ENCODE peak calls at places on chromosome 5, in four cellular contexts. U, L, Q and J are unnamed samples.

GRCh38 chr5:56487528-56488115 is 254.5 kb upstream of the ANKRD55 start:
- DNase-seq in U (no peak), L (no peak), Q (no peak), J (no peak)

GRCh38 chr5:158899201-158899600 is 200.5 kb downstream of the EBF1 start:
- DNase-seq in U (no peak), L (no peak), Q (no peak), J (no peak)

GRCh38 chr5:79829260-79829659 is 139.6 kb downstream of the CMYA5 start:
- DNase-seq in U (no peak), L (no peak), Q (no peak), J (no peak)

GRCh38 chr5:78560456-78560855 is 88.1 kb downstream of the LHFPL2 start:
- DNase-seq in U (no peak), L (no peak), Q (no peak), J (no peak)

GRCh38 chr5:16740046-16740445 is 123.2 kb upstream of the RETREG1 start:
- DNase-seq in U (no peak), L (no peak), Q (no peak), J (no peak)

GRCh38 chr5:173410459-173411233 is 82.4 kb upstream of the STC2 start:
- DNase-seq in U (no peak), L (no peak), Q (no peak), J (no peak)

GRCh38 chr5:15566306-15566705 is 66.3 kb downstream of the FBXL7 start:
- DNase-seq in U (no peak), L (no peak), Q (no peak), J (no peak)

GRCh38 chr5:159947708-159948358 is 31.6 kb downstream of the ADRA1B start:
- DNase-seq in U (no peak), L (peak), Q (no peak), J (no peak)

GRCh38 chr5:133249593-133249992 is 197.8 kb downstream of the HSPA4 start:
- DNase-seq in U (no peak), L (no peak), Q (no peak), J (no peak)

GRCh38 chr5:17186271-17186670 is 31.2 kb upstream of the BASP1 start:
- DNase-seq in U (no peak), L (no peak), Q (no peak), J (no peak)

GRCh38 chr5:157972579-157972978 is 113.6 kb upstream of the CLINT1 start:
- DNase-seq in U (no peak), L (no peak), Q (no peak), J (no peak)

GRCh38 chr5:172854451-172854871 is 20.4 kb downstream of the ERGIC1 start:
- DNase-seq in U (peak), L (peak), Q (no peak), J (no peak)

GRCh38 chr5:137778772-137779564 is 24.8 kb upstream of the HNRNPA0 start:
- DNase-seq in U (no peak), L (peak), Q (no peak), J (peak)

GRCh38 chr5:112348387-112348786 is 70.7 kb downstream of the EPB41L4A start:
- DNase-seq in U (no peak), L (no peak), Q (no peak), J (no peak)

GRCh38 chr5:40957048-40957447 is 47.8 kb downstream of the C7 start:
- DNase-seq in U (no peak), L (no peak), Q (no peak), J (no peak)

GRCh38 chr5:40958811-40959210 is 49.5 kb downstream of the C7 start:
- DNase-seq in U (no peak), L (no peak), Q (no peak), J (no peak)

GRCh38 chr5:40960027-40960426 is 50.7 kb downstream of the C7 start:
- DNase-seq in U (no peak), L (peak), Q (no peak), J (no peak)

GRCh38 chr5:40962207-40962955 is 53.1 kb downstream of the C7 start:
- DNase-seq in U (no peak), L (no peak), Q (no peak), J (no peak)
- TF ChIP-seq CTCF in U (no peak), L (no peak), Q (peak), J (no peak)

GRCh38 chr5:176901260-176902101 is 2.3 kb upstream of the HK3 start:
- DNase-seq in U (no peak), L (no peak), Q (no peak), J (peak)
- TF ChIP-seq CTCF in U (no peak), L (no peak), Q (no peak), J (no peak)

DNA sequence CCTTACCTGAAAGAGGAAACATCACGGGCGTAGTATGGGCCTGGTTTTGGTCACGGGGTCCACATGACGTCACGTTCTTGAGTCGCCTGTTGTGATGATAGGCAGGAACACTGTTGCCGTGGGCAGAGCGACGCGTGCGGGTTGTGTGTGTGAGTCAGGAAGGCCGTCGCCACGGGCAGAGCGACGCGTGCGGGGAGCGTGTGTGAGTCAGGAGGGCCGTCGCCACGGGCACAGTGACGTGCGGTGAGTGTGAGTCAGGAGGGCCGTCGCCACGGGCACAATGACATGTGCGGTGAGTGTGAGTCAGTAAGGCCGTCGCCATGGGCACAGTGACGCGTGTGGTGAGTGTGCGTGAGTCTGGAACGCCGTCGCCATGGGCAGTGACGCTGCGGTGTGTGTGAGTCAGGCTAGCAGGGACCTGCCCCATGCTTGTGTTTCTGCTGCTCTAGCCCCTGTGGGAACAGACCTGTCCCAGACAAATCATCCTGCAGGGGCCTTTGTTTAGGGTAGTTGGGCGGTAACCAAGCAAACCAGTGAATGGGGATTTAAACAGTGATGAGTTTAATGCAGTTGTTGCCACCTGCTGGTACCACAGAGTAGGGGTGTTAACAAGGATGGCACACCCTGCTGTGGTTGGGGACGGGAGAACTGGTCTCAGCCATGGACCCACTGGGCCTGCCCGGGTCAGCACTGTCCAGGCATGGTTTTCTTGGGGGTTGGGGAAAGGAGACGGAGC is 19.8 kb downstream of the TRIP13 start:
- DNase-seq in U (no peak), L (peak), Q (peak), J (no peak)
- TF ChIP-seq CTCF in U (no peak), L (peak), Q (peak), J (no peak)

GRCh38 chr5:147346006-147346561 is 111.3 kb downstream of the STK32A start:
- DNase-seq in U (no peak), L (no peak), Q (no peak), J (no peak)
- TF ChIP-seq CTCF in U (no peak), L (no peak), Q (peak), J (no peak)

DNA sequence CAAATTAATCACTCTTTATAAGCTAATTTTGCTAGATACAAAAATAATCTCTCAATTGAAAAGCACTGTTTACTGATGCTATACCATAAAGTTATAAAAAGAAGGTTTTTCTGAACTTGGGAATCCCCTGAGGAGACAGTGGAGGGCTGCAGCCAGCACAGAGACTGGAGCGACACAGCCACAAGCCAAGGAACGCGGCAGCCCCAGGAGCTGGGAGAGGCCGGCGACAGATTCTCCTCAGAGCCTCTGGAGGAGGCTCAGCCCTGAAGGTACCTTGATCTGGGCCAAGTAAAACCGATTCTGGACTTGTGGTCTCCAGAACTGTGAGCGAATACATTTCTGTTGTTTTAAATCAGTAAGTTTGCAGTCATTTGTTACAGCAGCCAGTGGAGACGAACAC is 3.7 kb downstream of the GFPT2 start:
- DNase-seq in U (no peak), L (no peak), Q (no peak), J (no peak)
- TF ChIP-seq CTCF in U (no peak), L (no peak), Q (no peak), J (no peak)

GRCh38 chr5:31559942-31560341 is 27.8 kb downstream of the C5orf22 start:
- DNase-seq in U (no peak), L (no peak), Q (no peak), J (no peak)
- TF ChIP-seq CTCF in U (no peak), L (no peak), Q (no peak), J (no peak)

GRCh38 chr5:96934695-96935555 is 955 bp upstream of the LNPEP start:
- DNase-seq in U (peak), L (peak), Q (peak), J (peak)
- TF ChIP-seq CTCF in U (no peak), L (no peak), Q (peak), J (no peak)